ENCODE peak calls at places on chromosome 6, in five cellular contexts. P is choroid plexus epithelial cell; F is left ventricle myocardium inferior; Z is stimulated activated naive CD8-positive, alpha-beta T cell treated with anti-CD3 and anti-CD28 coated beads, Interleukin-15, Interleukin-2, amounts not matched to agents 100 U/mL and 50 U/mL, for 24 hours; C is NCI-H146. A is an unnamed sample.

GRCh38 chr6:111661541-111662041 is 55.9 kb upstream of the TRAF3IP2 start:
- DNase-seq in P (no peak), F (no peak), Z (no peak), C (no peak), A (peak; percentile 23)

GRCh38 chr6:3743541-3743940 is 8.0 kb downstream of the PXDC1 start:
- DNase-seq in P (no peak), F (no peak), Z (no peak), C (no peak), A (no peak)

GRCh38 chr6:1611322-1611571 is 1.5 kb downstream of the FOXC1 start:
- DNase-seq in P (no peak), F (no peak), Z (no peak), C (peak; percentile 59), A (peak; percentile 48)

GRCh38 chr6:32220021-32220420 is 3.8 kb downstream of the NOTCH4 start:
- DNase-seq in P (no peak), F (no peak), Z (no peak), C (no peak), A (no peak)

GRCh38 chr6:16496982-16497823 is 258.8 kb downstream of the GMPR start:
- DNase-seq in P (no peak), F (no peak), Z (no peak), C (no peak), A (no peak)

GRCh38 chr6:81895511-81896185 is 143.2 kb upstream of the TENT5A start:
- DNase-seq in P (peak; percentile 93), F (no peak), Z (no peak), C (no peak), A (no peak)

GRCh38 chr6:113530769-113531168 is 326.4 kb upstream of the MARCKS start:
- DNase-seq in P (peak; percentile 87), F (no peak), Z (no peak), C (no peak), A (no peak)

GRCh38 chr6:27775796-27776184 is 136.4 kb downstream of the OR2B2 start:
- DNase-seq in P (no peak), F (no peak), Z (no peak), C (no peak), A (no peak)

GRCh38 chr6:45710304-45710821 is 305.3 kb downstream of the CLIC5 start:
- DNase-seq in P (peak; percentile 54), F (no peak), Z (peak; percentile 89), C (no peak), A (no peak)

GRCh38 chr6:10223841-10224240 is 191.0 kb downstream of the TFAP2A start:
- DNase-seq in P (no peak), F (no peak), Z (no peak), C (no peak), A (no peak)

GRCh38 chr6:35318200-35318844 is 20.7 kb downstream of the DEF6 start:
- DNase-seq in P (peak; percentile 83), F (peak; percentile 83), Z (no peak), C (peak; percentile 89), A (peak; percentile 80)

GRCh38 chr6:169805242-169805838 is 53.9 kb downstream of the ERMARD start:
- DNase-seq in P (no peak), F (no peak), Z (no peak), C (no peak), A (no peak)

GRCh38 chr6:15997751-15998388 is 131.0 kb upstream of the MYLIP start:
- DNase-seq in P (no peak), F (no peak), Z (no peak), C (no peak), A (no peak)

GRCh38 chr6:46746691-46747090 is at the start of gene ANKRD66:
- DNase-seq in P (no peak), F (no peak), Z (no peak), C (no peak), A (no peak)

GRCh38 chr6:126888727-126889725 is 229.4 kb upstream of the RSPO3 start:
- DNase-seq in P (no peak), F (no peak), Z (no peak), C (no peak), A (no peak)

GRCh38 chr6:152225231-152225934 is 411.8 kb downstream of the SYNE1 start:
- DNase-seq in P (peak; percentile 11), F (no peak), Z (no peak), C (no peak), A (no peak)

GRCh38 chr6:139882234-139882633 is 507.8 kb upstream of the CITED2 start:
- DNase-seq in P (peak; percentile 70), F (no peak), Z (no peak), C (no peak), A (no peak)

A was measured in heart right ventricle.